ENCODE peak calls at places on chromosomes 3 and 15, in nine cellular contexts. K, E, N, P, S, U, T, W and R are unnamed samples.

GRCh38 chr3:52094591-52095485 is 38.5 kb upstream of the DUSP7 start:
- DNase-seq in W (no peak), N (no peak), S (no peak), E (no peak), T (no peak), P (no peak), U (no peak), K (no peak), R (no peak)

GRCh38 chr3:60226907-60227306 is 1024.3 kb downstream of the FHIT start:
- DNase-seq in W (no peak), E (no peak), N (no peak), T (no peak), U (no peak), P (no peak), K (no peak), S (no peak), R (no peak)

GRCh38 chr3:122969585-122970453 is 57.7 kb downstream of the SEMA5B start:
- DNase-seq in S (no peak), N (no peak), E (no peak), P (no peak), U (peak; percentile 48), T (no peak), W (no peak), K (peak; percentile 50), R (no peak)

GRCh38 chr15:62850791-62851291 is 191.7 kb upstream of the TPM1 start:
- DNase-seq in P (no peak), N (no peak), U (no peak), E (peak; percentile 77), T (no peak), K (peak; percentile 76), W (no peak), S (no peak), R (no peak)

GRCh38 chr15:90930861-90931629 is 1.3 kb downstream of the HDDC3 start:
- DNase-seq in E (no peak), U (no peak), P (no peak), W (no peak), N (no peak), S (no peak), K (no peak), T (no peak), R (no peak)

GRCh38 chr15:63277044-63277892 is at the start of gene APH1B:
- DNase-seq in P (peak; percentile 83), T (peak; percentile 43), W (no peak), N (peak; percentile 84), E (peak; percentile 69), S (peak; percentile 90), U (peak; percentile 79), K (peak; percentile 48), R (peak; percentile 90)

GRCh38 chr15:45225506-45226273 is 26.3 kb upstream of the SLC28A2 start:
- DNase-seq in W (no peak), T (no peak), S (no peak), E (no peak), K (no peak), U (no peak), N (peak; percentile 54), P (no peak), R (no peak)

GRCh38 chr3:113284453-113285050 is 73.2 kb downstream of the BOC start:
- DNase-seq in K (no peak), T (no peak), E (no peak), P (no peak), S (no peak), W (no peak), N (no peak), U (no peak), R (no peak)

GRCh38 chr3:55486101-55486856 is 827 bp downstream of the WNT5A start:
- DNase-seq in P (no peak), S (peak; percentile 60), K (peak; percentile 79), E (no peak), N (peak; percentile 68), W (no peak), U (no peak), T (no peak), R (peak; percentile 46)

GRCh38 chr3:55488398-55489055 is 1.4 kb upstream of the WNT5A start:
- DNase-seq in K (peak; percentile 89), U (no peak), E (peak; percentile 35), P (no peak), T (no peak), N (peak; percentile 54), S (peak; percentile 57), W (no peak), R (peak; percentile 68)

GRCh38 chr3:55486857-55487375 is at the start of gene WNT5A:
- DNase-seq in E (no peak), W (no peak), K (no peak), S (peak; percentile 54), T (no peak), N (peak; percentile 77), P (no peak), U (no peak), R (peak; percentile 32)

GRCh38 chr3:55489804-55490132 is 2.7 kb upstream of the WNT5A start:
- DNase-seq in N (peak; percentile 72), E (no peak), K (no peak), P (peak; percentile 37), W (no peak), U (no peak), S (peak; percentile 55), T (no peak), R (peak; percentile 30)

GRCh38 chr3:55487376-55488241 is 503 bp upstream of the WNT5A start:
- DNase-seq in T (no peak), P (no peak), K (peak; percentile 73), U (no peak), E (peak; percentile 18), W (no peak), S (peak; percentile 53), N (peak; percentile 42), R (peak; percentile 39)
- H3K4me1 ChIP-seq in T (peaks cover 83% of the 10 kb centered on the region), P (no peaks in the 10 kb centered on the region), K (peaks cover 23% of the 10 kb centered on the region), U (peaks cover 56% of the 10 kb centered on the region), E (peaks cover 4% of the 10 kb centered on the region), W (no peaks in the 10 kb centered on the region), S (peaks cover 49% of the 10 kb centered on the region), N (no peaks in the 10 kb centered on the region), R (peaks cover 48% of the 10 kb centered on the region)

GRCh38 chr3:195102609-195103467 is 168.1 kb downstream of the XXYLT1 start:
- DNase-seq in W (peak; percentile 61), U (no peak), P (no peak), K (peak; percentile 98), E (peak; percentile 50), T (no peak), S (no peak), N (no peak), R (peak; percentile 55)

GRCh38 chr3:195099976-195100755 is 170.8 kb downstream of the XXYLT1 start:
- DNase-seq in P (no peak), T (no peak), W (no peak), N (no peak), E (no peak), K (no peak), S (peak; percentile 34), U (peak; percentile 17), R (no peak)

GRCh38 chr3:195103623-195104022 is 167.3 kb downstream of the XXYLT1 start:
- DNase-seq in P (no peak), W (no peak), E (no peak), T (no peak), S (no peak), U (no peak), N (no peak), K (no peak), R (no peak)

GRCh38 chr3:195100903-195101591 is 169.9 kb downstream of the XXYLT1 start:
- DNase-seq in T (no peak), P (no peak), W (no peak), S (no peak), U (peak; percentile 44), E (no peak), N (no peak), K (peak; percentile 55), R (peak; percentile 29)

DNA sequence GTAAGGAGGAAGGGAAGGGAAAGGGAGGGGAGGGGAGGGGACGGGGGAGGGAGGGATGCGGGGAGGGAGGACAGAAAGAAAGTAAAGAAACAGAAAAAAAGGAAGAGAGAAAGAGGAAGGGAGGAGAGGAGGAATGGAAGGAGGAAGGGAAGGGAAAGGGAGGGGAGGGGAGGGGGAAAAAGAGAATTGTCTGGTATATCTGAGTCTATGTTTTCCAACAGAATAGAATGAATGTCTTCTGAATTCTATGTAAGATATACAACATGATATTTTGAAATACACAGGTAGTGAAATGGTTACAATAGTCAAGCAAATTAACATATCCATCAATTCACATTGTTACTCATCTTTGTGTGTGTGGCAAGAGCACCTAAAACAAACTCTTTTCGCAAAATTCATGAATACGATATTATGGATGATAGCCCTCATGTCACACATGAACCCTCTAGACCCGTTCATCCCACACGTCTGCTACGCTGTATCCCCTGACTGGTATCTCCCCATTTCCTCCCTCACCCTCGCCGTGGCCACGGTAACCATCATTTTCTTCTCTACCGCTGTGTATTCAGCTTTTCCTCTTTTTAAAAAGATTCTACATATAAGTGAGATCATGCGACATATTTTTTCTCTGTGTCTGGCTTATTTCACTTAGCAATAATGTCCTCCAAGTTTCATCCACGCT is 168.9 kb downstream of the XXYLT1 start:
- DNase-seq in K (no peak), N (no peak), P (no peak), W (no peak), U (no peak), S (no peak), E (no peak), T (no peak), R (no peak)
- H3K4me1 ChIP-seq in K (peaks cover 18% of the 10 kb centered on the region), N (no peaks in the 10 kb centered on the region), P (peaks cover 8% of the 10 kb centered on the region), W (peaks cover 39% of the 10 kb centered on the region), U (peaks cover 6% of the 10 kb centered on the region), S (no peaks in the 10 kb centered on the region), E (peaks cover 55% of the 10 kb centered on the region), T (peaks cover 49% of the 10 kb centered on the region), R (peaks cover 5% of the 10 kb centered on the region)

DNA sequence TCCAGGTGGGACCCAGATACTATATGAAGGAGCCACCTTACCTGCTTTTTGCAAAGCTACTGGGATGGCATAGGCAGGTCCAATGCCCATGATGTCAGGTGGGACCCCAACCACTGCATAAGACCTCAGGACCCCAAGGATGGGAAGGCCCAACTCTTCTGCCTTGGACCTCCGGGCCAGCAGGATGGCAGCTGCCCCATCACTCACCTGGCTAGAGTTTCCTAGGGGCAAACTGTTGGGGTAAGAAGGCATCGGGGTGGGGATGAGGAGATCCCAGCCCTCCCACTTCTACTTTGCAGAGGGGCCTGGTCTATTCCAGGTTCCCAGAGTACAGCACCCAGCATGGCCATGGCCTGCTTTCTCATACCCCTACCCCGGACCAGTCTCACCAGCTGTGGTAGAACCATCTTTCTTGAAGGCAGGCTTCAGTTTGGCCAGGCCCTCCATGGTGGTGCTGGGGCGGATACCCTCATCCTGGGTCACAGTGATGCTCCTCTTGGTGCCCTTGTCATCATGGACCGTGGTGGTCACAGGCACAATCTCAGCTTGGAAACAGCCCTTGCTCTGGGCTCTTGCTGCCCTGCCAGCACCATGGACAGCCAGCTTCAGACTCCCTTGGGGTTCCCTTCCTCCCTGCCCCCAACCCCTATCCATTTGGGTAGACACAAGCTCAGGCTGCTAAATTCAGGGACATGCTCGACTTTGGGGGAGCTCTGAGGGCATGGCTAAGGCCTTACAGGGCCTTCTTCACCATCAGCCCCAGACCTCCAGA is 10.6 kb downstream of the ACAA1 start:
- DNase-seq in T (no peak), U (no peak), E (no peak), N (no peak), P (no peak), K (no peak), W (no peak), S (no peak), R (no peak)
- H3K4me1 ChIP-seq in T (peaks cover 5% of the 10 kb centered on the region), U (no peaks in the 10 kb centered on the region), E (no peaks in the 10 kb centered on the region), N (no peaks in the 10 kb centered on the region), P (no peaks in the 10 kb centered on the region), K (no peaks in the 10 kb centered on the region), W (no peaks in the 10 kb centered on the region), S (peaks cover 7% of the 10 kb centered on the region), R (peaks cover 11% of the 10 kb centered on the region)

GRCh38 chr3:86990171-86990733 is 697 bp downstream of the VGLL3 start:
- DNase-seq in S (peak; percentile 50), E (no peak), T (no peak), W (no peak), K (peak; percentile 26), U (peak; percentile 42), P (no peak), N (peak; percentile 73), R (no peak)

GRCh38 chr3:86989611-86990010 is 1.3 kb downstream of the VGLL3 start:
- DNase-seq in U (no peak), N (no peak), S (no peak), W (no peak), K (peak; percentile 38), T (no peak), E (no peak), P (no peak), R (no peak)

GRCh38 chr3:86991840-86992430 is 986 bp upstream of the VGLL3 start:
- DNase-seq in E (no peak), U (no peak), P (no peak), S (no peak), W (no peak), T (no peak), K (peak; percentile 60), N (no peak), R (no peak)

GRCh38 chr3:86990734-86991481 is at the start of gene VGLL3:
- DNase-seq in W (no peak), U (peak; percentile 82), P (no peak), S (peak; percentile 68), T (no peak), E (peak; percentile 64), K (peak; percentile 87), N (peak; percentile 92), R (peak; percentile 49)

GRCh38 chr3:86991482-86991815 is 500 bp upstream of the VGLL3 start:
- DNase-seq in W (no peak), U (no peak), E (no peak), T (no peak), P (no peak), S (no peak), N (no peak), K (no peak), R (no peak)
- H3K4me1 ChIP-seq in W (peaks cover 33% of the 10 kb centered on the region), U (peaks cover 9% of the 10 kb centered on the region), E (peaks cover 80% of the 10 kb centered on the region), T (peaks cover 31% of the 10 kb centered on the region), P (no peaks in the 10 kb centered on the region), S (peaks cover 3% of the 10 kb centered on the region), N (no peaks in the 10 kb centered on the region), K (peaks cover 10% of the 10 kb centered on the region), R (peaks cover 6% of the 10 kb centered on the region)